ENCODE peak calls at places on chromosomes 11 and 22, in four cellular contexts. One of them, this sample, is unnamed.

GRCh38 chr22:30021881-30022619 is 58.2 kb upstream of the HORMAD2 start:
- DNase-seq in AG09319: no peak
- DNase-seq in B cell: no peak
- DNase-seq in tibial artery: no peak
- DNase-seq in this sample: no peak

GRCh38 chr11:13535819-13536218 is 40.0 kb upstream of the PTH start:
- DNase-seq in AG09319: no peak
- DNase-seq in B cell: no peak
- DNase-seq in tibial artery: no peak
- DNase-seq in this sample: no peak

GRCh38 chr11:119699227-119699626 is 29.8 kb downstream of the NECTIN1 start:
- DNase-seq in AG09319: no peak
- DNase-seq in B cell: no peak
- DNase-seq in tibial artery: peak
- DNase-seq in this sample: no peak

GRCh38 chr11:1473786-1474185 is 12.8 kb downstream of the MOB2 start:
- DNase-seq in AG09319: no peak
- DNase-seq in B cell: no peak
- DNase-seq in tibial artery: no peak
- DNase-seq in this sample: no peak

GRCh38 chr11:2208691-2209369 is 37.2 kb upstream of the TH start:
- DNase-seq in AG09319: no peak
- DNase-seq in B cell: no peak
- DNase-seq in tibial artery: peak
- DNase-seq in this sample: peak

GRCh38 chr11:3340025-3340424 is 38.9 kb downstream of the ZNF195 start:
- DNase-seq in AG09319: peak
- DNase-seq in B cell: no peak
- DNase-seq in tibial artery: no peak
- DNase-seq in this sample: no peak

GRCh38 chr22:17954860-17955587 is 69.3 kb downstream of the MICAL3 start:
- DNase-seq in AG09319: no peak
- DNase-seq in B cell: no peak
- DNase-seq in tibial artery: no peak
- DNase-seq in this sample: no peak

GRCh38 chr11:22670803-22671202 is 4.4 kb downstream of the GAS2 start:
- DNase-seq in AG09319: no peak
- DNase-seq in B cell: no peak
- DNase-seq in tibial artery: no peak
- DNase-seq in this sample: no peak

GRCh38 chr11:123235117-123235686 is 40.2 kb upstream of the CLMP start:
- DNase-seq in AG09319: no peak
- DNase-seq in B cell: no peak
- DNase-seq in tibial artery: peak
- DNase-seq in this sample: peak

GRCh38 chr11:127996825-127997224 is 590.5 kb downstream of the ETS1 start:
- DNase-seq in AG09319: no peak
- DNase-seq in B cell: no peak
- DNase-seq in tibial artery: no peak
- DNase-seq in this sample: no peak

GRCh38 chr11:112864715-112865114 is 96.5 kb upstream of the NCAM1 start:
- DNase-seq in AG09319: no peak
- DNase-seq in B cell: no peak
- DNase-seq in tibial artery: no peak
- DNase-seq in this sample: no peak

GRCh38 chr22:50691521-50691920 is 18.9 kb downstream of the SHANK3 start:
- DNase-seq in AG09319: no peak
- DNase-seq in B cell: no peak
- DNase-seq in tibial artery: peak
- DNase-seq in this sample: no peak

GRCh38 chr22:22867996-22868715 is 19.5 kb upstream of the IGLL5 start:
- DNase-seq in AG09319: no peak
- DNase-seq in B cell: no peak
- DNase-seq in tibial artery: no peak
- DNase-seq in this sample: no peak

GRCh38 chr11:23399995-23400394 is 539.7 kb upstream of the CCDC179 start:
- DNase-seq in AG09319: no peak
- DNase-seq in B cell: no peak
- DNase-seq in tibial artery: no peak
- DNase-seq in this sample: no peak

GRCh38 chr22:39927544-39927943 is 26.7 kb downstream of the GRAP2 start:
- DNase-seq in AG09319: no peak
- DNase-seq in B cell: no peak
- DNase-seq in tibial artery: no peak
- DNase-seq in this sample: no peak
- TF ChIP-seq CTCF in AG09319: no peak
- TF ChIP-seq CTCF in B cell: no peak
- TF ChIP-seq CTCF in tibial artery: no peak
- TF ChIP-seq CTCF in this sample: no peak

GRCh38 chr11:86802146-86802545 is 1.8 kb downstream of the PRSS23 start:
- DNase-seq in AG09319: no peak
- DNase-seq in B cell: no peak
- DNase-seq in tibial artery: no peak
- DNase-seq in this sample: no peak

GRCh38 chr11:86798988-86799387 is 1.4 kb upstream of the PRSS23 start:
- DNase-seq in AG09319: peak
- DNase-seq in B cell: no peak
- DNase-seq in tibial artery: no peak
- DNase-seq in this sample: no peak

GRCh38 chr11:86800956-86801264 is 568 bp downstream of the PRSS23 start:
- DNase-seq in AG09319: no peak
- DNase-seq in B cell: no peak
- DNase-seq in tibial artery: no peak
- DNase-seq in this sample: no peak

GRCh38 chr11:86800076-86800955 is at the start of gene PRSS23:
- DNase-seq in AG09319: peak
- DNase-seq in B cell: no peak
- DNase-seq in tibial artery: peak
- DNase-seq in this sample: peak

GRCh38 chr11:86799680-86800075 is 664 bp upstream of the PRSS23 start:
- DNase-seq in AG09319: no peak
- DNase-seq in B cell: no peak
- DNase-seq in tibial artery: no peak
- DNase-seq in this sample: no peak
- TF ChIP-seq CTCF in AG09319: no peak
- TF ChIP-seq CTCF in B cell: no peak
- TF ChIP-seq CTCF in tibial artery: no peak
- TF ChIP-seq CTCF in this sample: no peak

GRCh38 chr11:72348250-72348649 is 86.1 kb downstream of the CLPB start:
- DNase-seq in AG09319: no peak
- DNase-seq in B cell: no peak
- DNase-seq in tibial artery: no peak
- DNase-seq in this sample: no peak
- TF ChIP-seq CTCF in AG09319: no peak
- TF ChIP-seq CTCF in B cell: no peak
- TF ChIP-seq CTCF in tibial artery: no peak
- TF ChIP-seq CTCF in this sample: no peak

DNA sequence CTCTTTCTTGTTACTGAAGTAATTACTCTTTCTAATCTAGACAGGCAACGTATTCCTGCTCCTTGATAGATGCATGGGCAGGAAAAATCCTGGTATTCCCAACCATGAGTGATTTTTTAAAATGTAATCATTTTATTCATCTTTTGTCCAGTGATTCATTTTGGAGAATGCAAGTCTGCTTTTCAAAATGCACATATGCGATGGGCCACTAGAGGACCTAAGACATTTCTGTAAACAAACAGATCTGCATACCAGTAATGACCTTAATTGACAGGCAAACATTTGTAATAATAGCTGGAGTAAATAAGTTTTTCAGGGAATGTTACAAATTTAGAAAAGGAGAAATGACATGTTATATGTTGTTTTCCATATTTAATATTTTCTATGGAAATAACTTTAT is 1167.6 kb downstream of the JRKL start:
- DNase-seq in AG09319: no peak
- DNase-seq in B cell: no peak
- DNase-seq in tibial artery: no peak
- DNase-seq in this sample: no peak
- TF ChIP-seq CTCF in AG09319: no peak
- TF ChIP-seq CTCF in B cell: no peak
- TF ChIP-seq CTCF in tibial artery: no peak
- TF ChIP-seq CTCF in this sample: no peak

GRCh38 chr11:34266987-34267386 is 90.8 kb downstream of the ABTB2 start:
- DNase-seq in AG09319: no peak
- DNase-seq in B cell: no peak
- DNase-seq in tibial artery: no peak
- DNase-seq in this sample: no peak

GRCh38 chr11:34266090-34266912 is 91.5 kb downstream of the ABTB2 start:
- DNase-seq in AG09319: peak
- DNase-seq in B cell: no peak
- DNase-seq in tibial artery: peak
- DNase-seq in this sample: no peak

GRCh38 chr11:34263462-34264186 is 94.2 kb downstream of the ABTB2 start:
- DNase-seq in AG09319: peak
- DNase-seq in B cell: no peak
- DNase-seq in tibial artery: no peak
- DNase-seq in this sample: no peak

GRCh38 chr11:34262601-34263081 is 95.2 kb downstream of the ABTB2 start:
- DNase-seq in AG09319: no peak
- DNase-seq in B cell: no peak
- DNase-seq in tibial artery: no peak
- DNase-seq in this sample: no peak

GRCh38 chr11:34264266-34265110 is 93.3 kb downstream of the ABTB2 start:
- DNase-seq in AG09319: no peak
- DNase-seq in B cell: no peak
- DNase-seq in tibial artery: no peak
- DNase-seq in this sample: no peak
- TF ChIP-seq CTCF in AG09319: no peak
- TF ChIP-seq CTCF in B cell: no peak
- TF ChIP-seq CTCF in tibial artery: no peak
- TF ChIP-seq CTCF in this sample: no peak

GRCh38 chr22:31618471-31619176 is 43.4 kb downstream of the PISD start:
- DNase-seq in AG09319: no peak
- DNase-seq in B cell: no peak
- DNase-seq in tibial artery: no peak
- DNase-seq in this sample: no peak
- TF ChIP-seq CTCF in AG09319: no peak
- TF ChIP-seq CTCF in B cell: no peak
- TF ChIP-seq CTCF in tibial artery: no peak
- TF ChIP-seq CTCF in this sample: no peak

GRCh38 chr11:46537121-46537520 is 56.7 kb downstream of the AMBRA1 start:
- DNase-seq in AG09319: no peak
- DNase-seq in B cell: no peak
- DNase-seq in tibial artery: no peak
- DNase-seq in this sample: no peak
- TF ChIP-seq CTCF in AG09319: no peak
- TF ChIP-seq CTCF in B cell: no peak
- TF ChIP-seq CTCF in tibial artery: no peak
- TF ChIP-seq CTCF in this sample: no peak

This sample was measured in natural killer cell.